ENCODE peak calls at places on chromosomes 1 and 21, in five cellular contexts. One of them, this sample, is unnamed.
A peak's percentile ranks its signal among the peaks of the same experiment; 100 is the strongest.

GRCh38 chr1:66758247-66758755 is 6.0 kb downstream of the DYNLT5 start:
- DNase-seq in CD4-positive, alpha-beta T cell: no peak
- DNase-seq in endothelial cell: no peak
- DNase-seq in fibroblast of lung: no peak
- DNase-seq in cardiac fibroblast: no peak
- DNase-seq in this sample: no peak

GRCh38 chr1:224736619-224737352 is 120.7 kb downstream of the CNIH3 start:
- DNase-seq in CD4-positive, alpha-beta T cell: no peak
- DNase-seq in endothelial cell: no peak
- DNase-seq in fibroblast of lung: peak; percentile 75
- DNase-seq in cardiac fibroblast: peak; percentile 67
- DNase-seq in this sample: no peak

GRCh38 chr1:201648911-201649775 is 110.2 kb downstream of the NAV1 start:
- DNase-seq in CD4-positive, alpha-beta T cell: no peak
- DNase-seq in cardiac fibroblast: peak; percentile 26
- DNase-seq in fibroblast of lung: peak; percentile 58
- DNase-seq in endothelial cell: no peak
- DNase-seq in this sample: no peak

GRCh38 chr1:103170608-103171007 is 62.3 kb upstream of the COL11A1 start:
- DNase-seq in CD4-positive, alpha-beta T cell: no peak
- DNase-seq in cardiac fibroblast: peak; percentile 1
- DNase-seq in endothelial cell: no peak
- DNase-seq in fibroblast of lung: peak; percentile 41
- DNase-seq in this sample: no peak

GRCh38 chr1:223721658-223722606 is 9.6 kb downstream of the CAPN2 start:
- DNase-seq in CD4-positive, alpha-beta T cell: no peak
- DNase-seq in fibroblast of lung: no peak
- DNase-seq in endothelial cell: no peak
- DNase-seq in cardiac fibroblast: no peak
- DNase-seq in this sample: no peak

GRCh38 chr1:202154766-202155477 is 5.5 kb downstream of the PTPN7 start:
- DNase-seq in cardiac fibroblast: peak; percentile 80
- DNase-seq in fibroblast of lung: peak; percentile 76
- DNase-seq in CD4-positive, alpha-beta T cell: peak; percentile 38
- DNase-seq in endothelial cell: peak; percentile 72
- DNase-seq in this sample: no peak

GRCh38 chr1:110210604-110211502 is 739 bp downstream of the KCNC4 start:
- DNase-seq in CD4-positive, alpha-beta T cell: peak; percentile 45
- DNase-seq in cardiac fibroblast: peak; percentile 35
- DNase-seq in endothelial cell: peak; percentile 49
- DNase-seq in fibroblast of lung: peak; percentile 14
- DNase-seq in this sample: no peak

GRCh38 chr1:179016694-179017382 is 8.9 kb upstream of the FAM20B start:
- DNase-seq in endothelial cell: no peak
- DNase-seq in CD4-positive, alpha-beta T cell: no peak
- DNase-seq in cardiac fibroblast: peak; percentile 91
- DNase-seq in fibroblast of lung: peak; percentile 98
- DNase-seq in this sample: no peak

GRCh38 chr1:43945898-43946243 is 879 bp upstream of the IPO13 start:
- DNase-seq in fibroblast of lung: no peak
- DNase-seq in endothelial cell: no peak
- DNase-seq in CD4-positive, alpha-beta T cell: no peak
- DNase-seq in cardiac fibroblast: no peak
- DNase-seq in this sample: no peak

GRCh38 chr1:172360511-172360910 is 60.0 kb upstream of the C1orf105 start:
- DNase-seq in endothelial cell: no peak
- DNase-seq in fibroblast of lung: no peak
- DNase-seq in cardiac fibroblast: no peak
- DNase-seq in CD4-positive, alpha-beta T cell: no peak
- DNase-seq in this sample: no peak

GRCh38 chr1:244155661-244156060 is 104.6 kb downstream of the ZBTB18 start:
- DNase-seq in CD4-positive, alpha-beta T cell: no peak
- DNase-seq in endothelial cell: no peak
- DNase-seq in cardiac fibroblast: no peak
- DNase-seq in fibroblast of lung: no peak
- DNase-seq in this sample: no peak

GRCh38 chr21:25607812-25608737 is 794 bp upstream of the MRPL39 start:
- DNase-seq in endothelial cell: peak; percentile 72
- DNase-seq in cardiac fibroblast: peak; percentile 89
- DNase-seq in fibroblast of lung: peak; percentile 87
- DNase-seq in CD4-positive, alpha-beta T cell: peak; percentile 68
- DNase-seq in this sample: peak; percentile 25

GRCh38 chr21:33162436-33162921 is 67.3 kb upstream of the IFNAR2 start:
- DNase-seq in endothelial cell: no peak
- DNase-seq in CD4-positive, alpha-beta T cell: no peak
- DNase-seq in fibroblast of lung: no peak
- DNase-seq in cardiac fibroblast: no peak
- DNase-seq in this sample: no peak

GRCh38 chr1:18670267-18670910 is 39.7 kb downstream of the PAX7 start:
- DNase-seq in endothelial cell: no peak
- DNase-seq in CD4-positive, alpha-beta T cell: no peak
- DNase-seq in fibroblast of lung: no peak
- DNase-seq in cardiac fibroblast: no peak
- DNase-seq in this sample: no peak

GRCh38 chr1:201396859-201397464 is 2.2 kb downstream of the LAD1 start:
- DNase-seq in fibroblast of lung: no peak
- DNase-seq in cardiac fibroblast: no peak
- DNase-seq in CD4-positive, alpha-beta T cell: no peak
- DNase-seq in endothelial cell: no peak
- DNase-seq in this sample: no peak

GRCh38 chr1:36553591-36554417 is 71.1 kb upstream of the CSF3R start:
- DNase-seq in cardiac fibroblast: peak; percentile 55
- DNase-seq in CD4-positive, alpha-beta T cell: peak; percentile 61
- DNase-seq in fibroblast of lung: peak; percentile 36
- DNase-seq in endothelial cell: peak; percentile 86
- DNase-seq in this sample: no peak

GRCh38 chr1:214623430-214623829 is 20.4 kb downstream of the CENPF start:
- DNase-seq in CD4-positive, alpha-beta T cell: no peak
- DNase-seq in fibroblast of lung: no peak
- DNase-seq in cardiac fibroblast: peak; percentile 7
- DNase-seq in endothelial cell: no peak
- DNase-seq in this sample: no peak

GRCh38 chr1:163661386-163661785 is 339.6 kb downstream of the NUF2 start:
- DNase-seq in cardiac fibroblast: no peak
- DNase-seq in endothelial cell: no peak
- DNase-seq in CD4-positive, alpha-beta T cell: no peak
- DNase-seq in fibroblast of lung: no peak
- DNase-seq in this sample: no peak

GRCh38 chr1:64933296-64934070 is 32.9 kb downstream of the JAK1 start:
- DNase-seq in fibroblast of lung: peak; percentile 96
- DNase-seq in CD4-positive, alpha-beta T cell: no peak
- DNase-seq in endothelial cell: no peak
- DNase-seq in cardiac fibroblast: peak; percentile 97
- DNase-seq in this sample: no peak

GRCh38 chr1:226639631-226640061 is 91.1 kb downstream of the STUM start:
- DNase-seq in endothelial cell: no peak
- DNase-seq in fibroblast of lung: no peak
- DNase-seq in cardiac fibroblast: no peak
- DNase-seq in CD4-positive, alpha-beta T cell: no peak
- DNase-seq in this sample: no peak

GRCh38 chr1:36962991-36963390 is 71.3 kb downstream of the GRIK3 start:
- DNase-seq in cardiac fibroblast: no peak
- DNase-seq in fibroblast of lung: no peak
- DNase-seq in endothelial cell: no peak
- DNase-seq in CD4-positive, alpha-beta T cell: no peak
- DNase-seq in this sample: no peak

GRCh38 chr1:32984090-32984828 is 19.6 kb upstream of the RNF19B start:
- DNase-seq in CD4-positive, alpha-beta T cell: no peak
- DNase-seq in cardiac fibroblast: peak; percentile 54
- DNase-seq in endothelial cell: no peak
- DNase-seq in fibroblast of lung: peak; percentile 73
- DNase-seq in this sample: no peak

GRCh38 chr1:199685369-199685768 is 342.1 kb upstream of the NR5A2 start:
- DNase-seq in cardiac fibroblast: peak; percentile 59
- DNase-seq in endothelial cell: no peak
- DNase-seq in fibroblast of lung: peak; percentile 72
- DNase-seq in CD4-positive, alpha-beta T cell: no peak
- DNase-seq in this sample: no peak

GRCh38 chr1:168472244-168472643 is 71.6 kb downstream of the XCL2 start:
- DNase-seq in endothelial cell: no peak
- DNase-seq in CD4-positive, alpha-beta T cell: no peak
- DNase-seq in fibroblast of lung: no peak
- DNase-seq in cardiac fibroblast: no peak
- DNase-seq in this sample: no peak

GRCh38 chr1:168469690-168470089 is 74.1 kb downstream of the XCL2 start:
- DNase-seq in endothelial cell: no peak
- DNase-seq in fibroblast of lung: peak; percentile 61
- DNase-seq in CD4-positive, alpha-beta T cell: peak; percentile 13
- DNase-seq in cardiac fibroblast: peak; percentile 65
- DNase-seq in this sample: no peak

GRCh38 chr1:168473164-168473563 is 70.6 kb downstream of the XCL2 start:
- DNase-seq in CD4-positive, alpha-beta T cell: no peak
- DNase-seq in fibroblast of lung: no peak
- DNase-seq in cardiac fibroblast: no peak
- DNase-seq in endothelial cell: no peak
- DNase-seq in this sample: no peak

GRCh38 chr1:168468822-168469221 is 75.0 kb downstream of the XCL2 start:
- DNase-seq in cardiac fibroblast: no peak
- DNase-seq in endothelial cell: no peak
- DNase-seq in fibroblast of lung: no peak
- DNase-seq in CD4-positive, alpha-beta T cell: no peak
- DNase-seq in this sample: no peak

DNA sequence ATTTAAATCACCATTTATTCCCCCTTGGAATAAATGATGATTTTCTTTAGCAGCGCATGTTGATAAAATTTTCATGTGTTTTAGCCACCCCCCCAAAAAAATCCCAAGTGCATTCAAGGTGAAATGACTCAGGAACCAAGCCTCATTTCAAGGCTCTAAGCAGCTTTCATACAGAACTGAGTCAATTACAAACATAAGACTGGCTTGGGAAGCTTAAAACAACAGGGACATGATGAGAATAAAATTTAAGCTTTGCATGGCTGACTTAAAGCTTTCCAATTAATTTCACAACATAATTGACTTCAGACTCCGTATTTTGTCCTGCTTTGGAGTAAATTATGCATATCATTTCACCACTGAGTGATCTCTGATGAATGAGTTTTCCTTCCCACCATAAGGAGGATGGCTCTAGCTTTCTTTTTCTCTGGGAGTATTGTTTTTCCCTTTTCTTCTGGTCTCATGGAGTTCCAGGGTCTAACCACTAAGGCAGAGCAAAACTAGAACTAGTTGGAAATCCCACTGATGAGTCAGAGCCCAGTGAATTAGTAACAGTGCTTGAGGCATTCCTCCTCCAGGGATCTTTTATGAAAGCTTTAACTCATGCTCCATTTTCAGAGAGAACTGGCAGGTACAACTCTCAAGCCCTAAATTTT is 72.8 kb downstream of the XCL2 start:
- DNase-seq in endothelial cell: no peak
- DNase-seq in CD4-positive, alpha-beta T cell: no peak
- DNase-seq in cardiac fibroblast: peak; percentile 83
- DNase-seq in fibroblast of lung: peak; percentile 84
- DNase-seq in this sample: no peak
- TF ChIP-seq CTCF in endothelial cell: no peak
- TF ChIP-seq CTCF in CD4-positive, alpha-beta T cell: no peak
- TF ChIP-seq CTCF in cardiac fibroblast: peak; percentile 9
- TF ChIP-seq CTCF in fibroblast of lung: peak; percentile 7
- TF ChIP-seq CTCF in this sample: no peak

DNA sequence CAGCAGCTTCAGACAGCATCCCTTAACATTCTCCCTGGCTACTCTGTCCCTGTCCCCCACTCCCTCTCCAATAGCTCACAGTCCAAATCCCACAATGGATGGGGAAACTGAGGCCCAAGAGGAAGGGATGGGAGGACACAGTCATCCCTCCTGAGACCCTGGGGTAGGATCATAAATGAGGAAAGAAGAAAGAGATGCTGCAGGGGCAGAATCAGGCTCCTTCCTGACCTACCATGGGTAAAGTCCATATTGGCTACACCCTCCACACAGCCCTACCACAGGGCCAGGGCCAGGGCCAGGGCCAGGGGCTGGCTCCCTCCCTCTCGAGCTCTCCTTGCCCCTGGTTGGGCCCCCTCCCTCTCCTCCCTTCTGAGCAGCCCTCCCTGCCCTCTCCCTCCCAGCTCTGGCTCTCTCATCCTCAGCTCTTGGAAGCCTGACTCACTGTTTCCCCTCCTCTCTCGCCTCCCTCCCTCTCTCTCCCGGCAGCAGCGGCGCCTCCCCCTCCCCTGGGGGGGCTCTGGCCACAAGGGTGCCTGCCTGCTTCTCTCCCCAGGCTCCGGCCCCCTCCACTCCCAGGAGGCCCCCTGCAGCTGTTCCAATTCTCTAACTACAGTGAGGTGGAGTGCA is 4.9 kb downstream of the AHDC1 start:
- DNase-seq in CD4-positive, alpha-beta T cell: no peak
- DNase-seq in endothelial cell: no peak
- DNase-seq in cardiac fibroblast: peak; percentile 85
- DNase-seq in fibroblast of lung: peak; percentile 68
- DNase-seq in this sample: no peak
- TF ChIP-seq CTCF in CD4-positive, alpha-beta T cell: no peak
- TF ChIP-seq CTCF in endothelial cell: no peak
- TF ChIP-seq CTCF in cardiac fibroblast: no peak
- TF ChIP-seq CTCF in fibroblast of lung: no peak
- TF ChIP-seq CTCF in this sample: no peak

GRCh38 chr1:217562229-217562878 is 68.5 kb downstream of the GPATCH2 start:
- DNase-seq in endothelial cell: no peak
- DNase-seq in CD4-positive, alpha-beta T cell: no peak
- DNase-seq in cardiac fibroblast: peak; percentile 77
- DNase-seq in fibroblast of lung: peak; percentile 87
- DNase-seq in this sample: no peak

GRCh38 chr1:217568200-217568599 is 62.7 kb downstream of the GPATCH2 start:
- DNase-seq in fibroblast of lung: no peak
- DNase-seq in endothelial cell: no peak
- DNase-seq in CD4-positive, alpha-beta T cell: no peak
- DNase-seq in cardiac fibroblast: no peak
- DNase-seq in this sample: no peak

GRCh38 chr1:217564833-217565232 is 66.1 kb downstream of the GPATCH2 start:
- DNase-seq in CD4-positive, alpha-beta T cell: no peak
- DNase-seq in cardiac fibroblast: no peak
- DNase-seq in endothelial cell: no peak
- DNase-seq in fibroblast of lung: no peak
- DNase-seq in this sample: no peak

GRCh38 chr1:217561446-217561845 is 69.4 kb downstream of the GPATCH2 start:
- DNase-seq in endothelial cell: no peak
- DNase-seq in CD4-positive, alpha-beta T cell: no peak
- DNase-seq in cardiac fibroblast: peak; percentile 48
- DNase-seq in fibroblast of lung: no peak
- DNase-seq in this sample: no peak

DNA sequence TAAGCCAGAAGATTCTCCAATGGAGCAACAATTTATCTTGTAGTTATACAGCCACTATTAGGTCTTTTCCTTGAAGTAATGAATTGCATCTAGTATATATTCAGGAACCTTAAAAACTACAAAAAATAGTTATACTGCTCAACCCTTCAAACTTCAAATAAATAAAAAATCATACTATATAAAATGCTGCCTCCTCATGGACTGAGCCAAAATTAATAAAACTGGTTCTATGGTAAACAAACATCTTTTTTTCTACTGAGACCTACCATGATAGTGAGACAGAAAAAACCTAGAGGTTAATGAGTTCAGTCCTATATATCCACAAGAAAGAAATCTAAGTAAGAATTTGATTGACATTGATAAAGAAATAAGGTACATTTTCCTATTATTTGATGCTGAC is 67.7 kb downstream of the GPATCH2 start:
- DNase-seq in fibroblast of lung: peak; percentile 5
- DNase-seq in CD4-positive, alpha-beta T cell: no peak
- DNase-seq in cardiac fibroblast: no peak
- DNase-seq in endothelial cell: no peak
- DNase-seq in this sample: no peak
- TF ChIP-seq CTCF in fibroblast of lung: no peak
- TF ChIP-seq CTCF in CD4-positive, alpha-beta T cell: no peak
- TF ChIP-seq CTCF in cardiac fibroblast: no peak
- TF ChIP-seq CTCF in endothelial cell: no peak
- TF ChIP-seq CTCF in this sample: no peak

GRCh38 chr1:245322673-245323072 is 167.9 kb downstream of the KIF26B start:
- DNase-seq in cardiac fibroblast: no peak
- DNase-seq in endothelial cell: no peak
- DNase-seq in CD4-positive, alpha-beta T cell: no peak
- DNase-seq in fibroblast of lung: no peak
- DNase-seq in this sample: no peak
- TF ChIP-seq CTCF in cardiac fibroblast: no peak
- TF ChIP-seq CTCF in endothelial cell: no peak
- TF ChIP-seq CTCF in CD4-positive, alpha-beta T cell: no peak
- TF ChIP-seq CTCF in fibroblast of lung: no peak
- TF ChIP-seq CTCF in this sample: peak; percentile 20

This sample was measured in D721Med.